ENCODE peak calls at places on chromosomes 4 and X, in four cellular contexts. U is CD8-positive, alpha-beta memory T cell; H is BE2C; X is PC-3. K is an unnamed sample.

GRCh38 chr4:76989391-76990061 is 40.0 kb downstream of the SEPTIN11 start:
- DNase-seq in U (peak; percentile 86), H (no peak), X (no peak), K (no peak)

GRCh38 chr4:75673959-75674328 is 733 bp upstream of the G3BP2 start:
- DNase-seq in X (no peak), U (no peak), H (no peak), K (no peak)

GRCh38 chrX:136369377-136369776 is 68.6 kb downstream of the ADGRG4 start:
- DNase-seq in H (no peak), X (no peak), U (no peak), K (no peak)

GRCh38 chrX:629230-630006 is 1.2 kb upstream of the SHOX start:
- DNase-seq in U (no peak), X (no peak), H (no peak), K (no peak)

GRCh38 chrX:3950373-3950772 is 236.9 kb upstream of the PRKX start:
- DNase-seq in H (no peak), U (no peak), X (no peak), K (no peak)

GRCh38 chr4:180099962-180100361 is 2143.2 kb upstream of the TENM3 start:
- DNase-seq in H (no peak), U (no peak), X (no peak), K (no peak)

GRCh38 chr4:3640587-3640962 is 108.4 kb upstream of the LRPAP1 start:
- DNase-seq in U (no peak), H (no peak), X (no peak), K (no peak)

GRCh38 chrX:35561985-35562384 is 236.2 kb upstream of the MAGEB16 start:
- DNase-seq in X (peak; percentile 2), H (no peak), U (no peak), K (no peak)

GRCh38 chr4:8272472-8273428 is 3.2 kb downstream of the HTRA3 start:
- DNase-seq in H (no peak), U (no peak), X (no peak), K (peak; percentile 58)

GRCh38 chrX:138748480-138748879 is 37.0 kb upstream of the FGF13 start:
- DNase-seq in X (peak; percentile 50), H (no peak), U (no peak), K (no peak)

GRCh38 chrX:133390647-133391046 is 24.6 kb downstream of the GPC4 start:
- DNase-seq in U (no peak), X (no peak), H (no peak), K (no peak)

GRCh38 chr4:181711387-181711786 is 531.8 kb upstream of the TENM3 start:
- DNase-seq in X (no peak), U (no peak), H (no peak), K (no peak)

GRCh38 chrX:40062525-40063193 is 35.1 kb downstream of the BCOR start:
- DNase-seq in U (no peak), H (peak; percentile 30), X (no peak), K (no peak)

GRCh38 chr4:8709729-8710360 is 117.3 kb downstream of the CPZ start:
- DNase-seq in X (no peak), H (no peak), U (no peak), K (no peak)

GRCh38 chrX:101265869-101266428 is 25.2 kb downstream of the TAF7L start:
- DNase-seq in U (no peak), H (no peak), X (peak; percentile 66), K (no peak)

GRCh38 chrX:69178592-69178991 is 13.3 kb upstream of the PJA1 start:
- DNase-seq in X (no peak), H (no peak), U (no peak), K (no peak)

GRCh38 chr4:132297346-132297745 is 851.7 kb upstream of the PCDH10 start:
- DNase-seq in X (no peak), U (no peak), H (no peak), K (no peak)

GRCh38 chrX:132037479-132037993 is 14.4 kb downstream of the STK26 start:
- DNase-seq in H (no peak), X (no peak), U (no peak), K (no peak)

GRCh38 chrX:51860679-51861078 is 32.7 kb upstream of the MAGED1 start:
- DNase-seq in U (no peak), X (peak; percentile 60), H (peak; percentile 11), K (no peak)

GRCh38 chr4:181944527-181944926 is 298.7 kb upstream of the TENM3 start:
- DNase-seq in H (no peak), X (no peak), U (no peak), K (no peak)

GRCh38 chr4:151783867-151784266 is 23.1 kb upstream of the GATB start:
- DNase-seq in X (no peak), H (no peak), U (no peak), K (no peak)

GRCh38 chr4:119025440-119025839 is 110.2 kb upstream of the MYOZ2 start:
- DNase-seq in X (peak; percentile 73), U (no peak), H (no peak), K (peak; percentile 75)
- H3K4me3 ChIP-seq in X (peak overlapping the region; percentile 59), U (no peak overlapping the region), H (no peak overlapping the region), K (no peak overlapping the region)

DNA sequence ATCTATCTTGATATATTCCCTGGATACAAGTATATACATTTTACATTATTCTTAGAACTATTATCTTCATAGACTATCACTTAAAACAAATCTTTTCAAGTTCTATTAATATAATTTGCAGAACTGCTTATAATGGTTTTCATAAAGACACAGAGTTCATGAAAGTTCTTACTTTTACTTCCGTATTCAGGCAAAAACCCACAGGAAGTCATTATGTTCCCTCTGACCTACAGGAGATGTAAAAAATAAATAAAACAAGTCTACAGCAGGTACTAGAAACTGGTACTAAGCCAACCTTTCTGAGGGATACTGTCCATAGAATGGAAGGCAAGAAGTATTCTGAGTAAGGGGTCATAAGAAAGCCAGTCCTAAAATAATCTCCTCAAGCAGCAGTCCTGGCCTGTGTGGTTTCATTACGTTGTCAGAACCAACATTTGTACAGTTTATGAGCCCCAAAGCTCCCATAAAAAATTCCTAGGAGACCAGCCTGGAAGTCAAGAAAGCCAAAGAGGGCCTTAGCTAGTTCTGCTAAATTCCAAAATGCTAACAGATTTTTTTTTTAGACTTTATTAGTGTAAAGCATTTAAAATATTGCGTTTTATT is 68.6 kb downstream of the CAMK2D start:
- DNase-seq in X (peak; percentile 13), H (no peak), U (no peak), K (no peak)
- H3K4me3 ChIP-seq in X (no peak overlapping the region), H (no peak overlapping the region), U (peak overlapping the region; percentile 5), K (no peak overlapping the region)

GRCh38 chr4:54109226-54110018 is 9.5 kb downstream of the GSX2 start:
- DNase-seq in U (no peak), H (no peak), X (no peak), K (no peak)
- H3K4me3 ChIP-seq in U (no peak overlapping the region), H (no peak overlapping the region), X (no peak overlapping the region), K (peak overlapping the region; percentile 8)

DNA sequence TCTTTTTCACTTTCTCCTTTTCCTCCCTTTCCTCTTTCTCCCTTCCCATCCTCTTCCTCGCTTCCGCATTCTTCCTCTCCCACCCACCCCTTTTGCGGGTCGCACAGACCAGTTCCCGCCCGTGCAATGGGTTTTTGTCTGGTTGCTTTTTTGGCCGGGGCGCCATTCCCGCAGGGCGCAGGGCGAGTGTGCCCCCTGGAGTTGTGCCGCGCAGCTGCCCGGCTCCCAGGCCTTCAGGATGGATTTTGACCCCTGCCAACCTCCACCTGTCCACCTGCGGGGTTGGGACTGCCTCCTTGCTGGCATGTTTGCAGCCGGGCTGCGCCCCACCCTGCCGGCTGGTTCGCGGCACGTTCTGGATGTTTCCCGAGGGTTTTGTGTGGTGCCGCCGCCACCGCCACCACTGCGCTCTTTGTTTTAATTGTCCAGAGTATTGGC is 578 bp upstream of the SEL1L3 start:
- DNase-seq in H (no peak), U (no peak), X (peak; percentile 3), K (no peak)
- H3K4me3 ChIP-seq in H (no peak overlapping the region), U (no peak overlapping the region), X (peak overlapping the region; percentile 74), K (peak overlapping the region; percentile 99)

GRCh38 chr4:89305028-89305427 is 2.6 kb downstream of the GPRIN3 start:
- DNase-seq in H (no peak), X (no peak), U (no peak), K (no peak)
- H3K4me3 ChIP-seq in H (no peak overlapping the region), X (no peak overlapping the region), U (peak overlapping the region; percentile 84), K (no peak overlapping the region)